ENCODE peak calls at places on chromosome 16, in eight cellular contexts. I is KG1; X is foreskin fibroblast; R is amniotic stem cell; L is amygdala; Z is CD8-positive, alpha-beta T cell; W is HS-5; J is BJ. F is an unnamed sample.

GRCh38 chr16:82331397-82331796 is 161.4 kb upstream of the MPHOSPH6 start:
- DNase-seq in J (no peak), W (no peak), X (no peak), R (no peak), L (no peak), Z (no peak), I (no peak), F (no peak)

GRCh38 chr16:67431077-67431804 is at the start of gene HSD11B2:
- DNase-seq in R (peak; percentile 37), X (peak; percentile 83), W (no peak), L (peak; percentile 16), I (no peak), Z (no peak), J (no peak), F (peak; percentile 65)

GRCh38 chr16:57720142-57720575 is 15.4 kb upstream of the KATNB1 start:
- DNase-seq in X (peak; percentile 74), J (no peak), Z (no peak), L (peak; percentile 30), W (no peak), R (peak; percentile 2), I (no peak), F (peak; percentile 51)

GRCh38 chr16:88298166-88298881 is 84.4 kb upstream of the ZNF469 start:
- DNase-seq in W (no peak), R (no peak), I (no peak), Z (no peak), J (no peak), L (no peak), X (peak; percentile 77), F (no peak)

GRCh38 chr16:16045879-16046278 is 96.5 kb downstream of the ABCC1 start:
- DNase-seq in X (no peak), Z (no peak), W (no peak), R (no peak), L (no peak), J (no peak), I (no peak), F (peak; percentile 30)

GRCh38 chr16:72455743-72456659 is 284.0 kb upstream of the PMFBP1 start:
- DNase-seq in R (no peak), Z (no peak), W (no peak), I (no peak), J (no peak), L (no peak), X (no peak), F (no peak)

GRCh38 chr16:49785970-49786369 is 69.9 kb downstream of the ZNF423 start:
- DNase-seq in R (no peak), J (no peak), Z (no peak), L (no peak), I (no peak), W (no peak), X (no peak), F (no peak)

GRCh38 chr16:50371936-50372595 is 3.3 kb upstream of the BRD7 start:
- DNase-seq in L (peak; percentile 39), I (no peak), X (peak; percentile 49), Z (no peak), J (no peak), R (no peak), W (no peak), F (no peak)

GRCh38 chr16:3020604-3021448 is 658 bp downstream of the TNFRSF12A start:
- DNase-seq in J (peak; percentile 27), I (no peak), X (peak; percentile 97), Z (peak; percentile 67), L (peak; percentile 24), R (peak; percentile 47), W (peak; percentile 78), F (no peak)

GRCh38 chr16:25118851-25119584 is 7.5 kb downstream of the LCMT1 start:
- DNase-seq in I (no peak), W (no peak), J (no peak), L (no peak), R (no peak), Z (no peak), X (no peak), F (no peak)

GRCh38 chr16:84042308-84042878 is at the start of gene SLC38A8:
- DNase-seq in I (no peak), L (no peak), R (no peak), W (no peak), Z (no peak), J (no peak), X (no peak), F (no peak)

GRCh38 chr16:4386452-4386813 is 14.8 kb downstream of the VASN start:
- DNase-seq in J (no peak), L (no peak), X (peak; percentile 76), Z (no peak), R (no peak), W (no peak), I (no peak), F (no peak)

GRCh38 chr16:50833929-50834328 is 92.0 kb downstream of the CYLD start:
- DNase-seq in I (no peak), X (no peak), L (no peak), W (no peak), J (no peak), R (no peak), Z (no peak), F (no peak)

GRCh38 chr16:88331989-88332920 is 50.5 kb upstream of the ZNF469 start:
- DNase-seq in I (no peak), J (peak; percentile 99), R (peak; percentile 98), L (peak; percentile 13), Z (no peak), X (peak; percentile 99), W (peak; percentile 81), F (no peak)

GRCh38 chr16:57475711-57476339 is 10.5 kb downstream of the DOK4 start:
- DNase-seq in Z (peak; percentile 44), J (no peak), R (no peak), W (no peak), I (peak; percentile 79), X (peak; percentile 68), L (no peak), F (peak; percentile 82)

GRCh38 chr16:75559564-75560372 is 3.7 kb upstream of the TMEM231 start:
- DNase-seq in J (no peak), I (no peak), W (no peak), Z (no peak), L (no peak), R (no peak), X (peak; percentile 85), F (peak; percentile 11)

GRCh38 chr16:4071686-4072561 is 44.3 kb downstream of the ADCY9 start:
- DNase-seq in L (no peak), J (no peak), W (no peak), I (no peak), X (no peak), R (no peak), Z (no peak), F (no peak)

GRCh38 chr16:55035956-55036355 is 105.3 kb downstream of the IRX5 start:
- DNase-seq in I (no peak), L (no peak), J (no peak), R (no peak), Z (no peak), X (peak; percentile 10), W (no peak), F (no peak)

GRCh38 chr16:66309-67182 is 5.9 kb downstream of the RHBDF1 start:
- DNase-seq in J (no peak), Z (no peak), I (no peak), X (no peak), W (no peak), L (no peak), R (no peak), F (no peak)

GRCh38 chr16:30184430-30185140 is 1.2 kb downstream of the CORO1A start:
- DNase-seq in I (no peak), X (no peak), L (peak; percentile 2), J (no peak), Z (peak; percentile 49), R (no peak), W (no peak), F (peak; percentile 19)

GRCh38 chr16:1330931-1331711 is 2.3 kb upstream of the BAIAP3 start:
- DNase-seq in L (no peak), J (no peak), Z (no peak), R (no peak), X (no peak), I (no peak), W (no peak), F (no peak)

GRCh38 chr16:3642397-3643094 is 11.9 kb upstream of the DNASE1 start:
- DNase-seq in R (no peak), J (no peak), Z (no peak), L (no peak), I (no peak), X (no peak), W (no peak), F (no peak)

GRCh38 chr16:31141489-31142108 is 6.1 kb upstream of the PRSS8 start:
- DNase-seq in J (no peak), X (no peak), L (peak; percentile 48), R (peak; percentile 68), W (no peak), I (peak; percentile 81), Z (no peak), F (peak; percentile 25)

GRCh38 chr16:88561485-88562369 is 8.5 kb upstream of the ZC3H18 start:
- DNase-seq in L (peak; percentile 36), I (no peak), Z (peak; percentile 38), W (no peak), J (no peak), X (peak; percentile 77), R (no peak), F (peak; percentile 68)

GRCh38 chr16:80317132-80318098 is 223.4 kb upstream of the DYNLRB2 start:
- DNase-seq in L (no peak), I (no peak), J (no peak), X (no peak), R (no peak), W (no peak), Z (no peak), F (peak; percentile 48)

GRCh38 chr16:75130150-75130771 is 13.7 kb upstream of the LDHD start:
- DNase-seq in Z (no peak), J (no peak), I (peak; percentile 6), X (no peak), L (no peak), R (no peak), W (no peak), F (no peak)

GRCh38 chr16:56357765-56358322 is 67.5 kb downstream of the AMFR start:
- DNase-seq in R (no peak), J (no peak), I (no peak), Z (no peak), L (no peak), X (no peak), W (no peak), F (no peak)

GRCh38 chr16:1002399-1003161 is 21.0 kb downstream of the SOX8 start:
- DNase-seq in Z (peak; percentile 62), W (peak; percentile 68), R (peak; percentile 66), X (peak; percentile 81), I (no peak), J (peak; percentile 15), L (no peak), F (peak; percentile 36)

GRCh38 chr16:82995927-82996441 is 369.2 kb downstream of the CDH13 start:
- DNase-seq in L (no peak), Z (no peak), J (peak; percentile 49), X (peak; percentile 78), R (peak; percentile 72), I (peak; percentile 49), W (peak; percentile 30), F (no peak)

GRCh38 chr16:84357191-84357651 is 11.1 kb upstream of the ATP2C2 start:
- DNase-seq in L (peak; percentile 23), X (no peak), Z (no peak), J (no peak), W (peak; percentile 15), R (no peak), I (no peak), F (no peak)

GRCh38 chr16:4260360-4260759 is 12.5 kb downstream of the TFAP4 start:
- DNase-seq in L (no peak), X (no peak), R (no peak), I (no peak), J (no peak), Z (no peak), W (no peak), F (no peak)

GRCh38 chr16:57887711-57888110 is 83.2 kb downstream of the CNGB1 start:
- DNase-seq in I (no peak), J (no peak), R (no peak), L (no peak), X (no peak), W (no peak), Z (no peak), F (no peak)

GRCh38 chr16:2535644-2536021 is 2.2 kb upstream of the PDPK1 start:
- DNase-seq in I (no peak), R (no peak), J (peak; percentile 32), W (no peak), Z (no peak), X (peak; percentile 93), L (no peak), F (no peak)

GRCh38 chr16:56998352-56998751 is 9.0 kb downstream of the NLRC5 start:
- DNase-seq in W (no peak), L (no peak), I (no peak), J (no peak), X (no peak), Z (no peak), R (no peak), F (no peak)